ENCODE peak calls at places on chromosome 18, in four cellular contexts. P is PC-9, H is sigmoid colon, V is fibroblast of lung. U is an unnamed sample.

GRCh38 chr18:50895350-50896045 is 16.6 kb downstream of the ME2 start:
- DNase-seq in P (no peak), H (no peak), V (no peak), U (no peak)

GRCh38 chr18:29434650-29435049 is 1257.7 kb upstream of the CDH2 start:
- DNase-seq in P (no peak), H (no peak), V (no peak), U (no peak)

GRCh38 chr18:70058916-70059315 is 111.2 kb upstream of the CD226 start:
- DNase-seq in P (no peak), H (no peak), V (no peak), U (no peak)

GRCh38 chr18:7272268-7273049 is 41.6 kb downstream of the LRRC30 start:
- DNase-seq in P (peak), H (peak), V (peak), U (no peak)

GRCh38 chr18:21074336-21075323 is 37.0 kb downstream of the ROCK1 start:
- DNase-seq in P (peak), H (no peak), V (no peak), U (no peak)

GRCh38 chr18:9719421-9719981 is 11.4 kb downstream of the RAB31 start:
- DNase-seq in P (peak), H (peak), V (peak), U (peak)

GRCh38 chr18:36580266-36580665 is 248.5 kb downstream of the TPGS2 start:
- DNase-seq in P (no peak), H (peak), V (peak), U (no peak)

GRCh38 chr18:527136-527535 is 26.6 kb upstream of the COLEC12 start:
- DNase-seq in P (no peak), H (no peak), V (no peak), U (no peak)

GRCh38 chr18:58247363-58247834 is 203.4 kb downstream of the NEDD4L start:
- DNase-seq in P (no peak), H (peak), V (peak), U (no peak)

GRCh38 chr18:59549797-59550516 is 147.3 kb downstream of the CCBE1 start:
- DNase-seq in P (no peak), H (no peak), V (no peak), U (no peak)

GRCh38 chr18:79609841-79610281 is 69.7 kb upstream of the CTDP1 start:
- DNase-seq in P (no peak), H (peak), V (no peak), U (no peak)

GRCh38 chr18:11657554-11657953 is 31.5 kb upstream of the GNAL start:
- DNase-seq in P (no peak), H (no peak), V (no peak), U (no peak)

GRCh38 chr18:11655605-11655932 is 33.5 kb upstream of the GNAL start:
- DNase-seq in P (no peak), H (no peak), V (no peak), U (no peak)

GRCh38 chr18:11653521-11653920 is 35.5 kb upstream of the GNAL start:
- DNase-seq in P (no peak), H (no peak), V (no peak), U (no peak)

GRCh38 chr18:11657152-11657551 is 31.9 kb upstream of the GNAL start:
- DNase-seq in P (no peak), H (no peak), V (no peak), U (no peak)

DNA sequence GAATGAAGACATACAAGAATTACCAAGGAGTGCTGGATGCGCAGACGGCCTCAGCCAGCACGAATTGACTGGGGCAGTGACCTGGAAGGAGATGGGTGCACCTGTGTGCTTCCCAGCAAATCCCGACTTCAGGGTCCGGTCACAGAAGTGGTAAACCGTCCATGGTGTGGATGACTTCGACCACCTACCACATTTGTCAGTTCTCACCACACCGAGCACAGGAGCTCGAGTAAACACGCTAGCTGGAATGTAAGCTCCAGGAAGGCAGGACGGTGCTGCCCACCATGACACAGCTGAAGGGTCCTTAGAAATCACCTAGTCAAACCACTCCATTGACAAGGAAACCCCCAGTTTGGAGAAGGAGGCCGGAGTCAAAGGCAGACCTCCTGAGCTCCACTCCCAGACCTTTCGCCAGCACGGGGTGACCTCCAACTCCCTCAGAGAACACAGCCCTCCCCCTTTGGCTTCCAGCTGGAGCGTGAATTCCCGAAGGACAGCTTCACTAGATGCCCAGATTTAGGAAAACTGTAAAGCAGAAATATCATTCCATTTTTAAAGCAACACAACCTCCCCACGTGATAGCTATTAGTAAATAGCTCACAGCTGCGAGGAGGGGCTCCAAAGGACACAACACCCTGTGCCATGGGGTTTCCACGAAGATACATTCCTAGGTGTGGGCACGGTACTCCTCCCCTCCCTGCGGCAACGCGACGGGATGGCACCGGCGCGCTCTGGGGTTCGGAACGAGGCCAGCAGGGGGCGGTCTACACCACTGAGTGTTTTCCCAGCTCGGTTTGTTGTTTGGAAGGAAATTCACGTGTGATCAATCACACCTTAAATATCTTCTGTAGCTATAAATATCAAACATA is 34.1 kb upstream of the GNAL start:
- DNase-seq in P (peak), H (no peak), V (peak), U (no peak)
- H3K4me3 ChIP-seq in P (no peak), H (no peak), V (no peak), U (no peak)

GRCh38 chr18:13216092-13216582 is 2.4 kb upstream of the LDLRAD4 start:
- DNase-seq in P (peak), H (peak), V (peak), U (peak)
- TF ChIP-seq CTCF in P (no peak), H (peak), V (peak), U (peak)

GRCh38 chr18:56202567-56203136 is 435.7 kb downstream of the TXNL1 start:
- DNase-seq in P (no peak), H (no peak), V (no peak), U (no peak)

GRCh38 chr18:56196495-56197225 is 441.7 kb downstream of the TXNL1 start:
- DNase-seq in P (no peak), H (no peak), V (no peak), U (no peak)

GRCh38 chr18:56199580-56200320 is 438.6 kb downstream of the TXNL1 start:
- DNase-seq in P (no peak), H (no peak), V (no peak), U (no peak)

GRCh38 chr18:56200381-56200831 is 438.0 kb downstream of the TXNL1 start:
- DNase-seq in P (no peak), H (no peak), V (peak), U (no peak)

GRCh38 chr18:56197460-56197859 is 440.9 kb downstream of the TXNL1 start:
- DNase-seq in P (no peak), H (no peak), V (no peak), U (no peak)
- H3K4me3 ChIP-seq in P (no peak), H (no peak), V (no peak), U (no peak)

GRCh38 chr18:48825101-48825745 is 125.5 kb downstream of the SMAD7 start:
- DNase-seq in P (no peak), H (peak), V (no peak), U (no peak)
- TF ChIP-seq CTCF in P (no peak), H (no peak), V (no peak), U (no peak)

DNA sequence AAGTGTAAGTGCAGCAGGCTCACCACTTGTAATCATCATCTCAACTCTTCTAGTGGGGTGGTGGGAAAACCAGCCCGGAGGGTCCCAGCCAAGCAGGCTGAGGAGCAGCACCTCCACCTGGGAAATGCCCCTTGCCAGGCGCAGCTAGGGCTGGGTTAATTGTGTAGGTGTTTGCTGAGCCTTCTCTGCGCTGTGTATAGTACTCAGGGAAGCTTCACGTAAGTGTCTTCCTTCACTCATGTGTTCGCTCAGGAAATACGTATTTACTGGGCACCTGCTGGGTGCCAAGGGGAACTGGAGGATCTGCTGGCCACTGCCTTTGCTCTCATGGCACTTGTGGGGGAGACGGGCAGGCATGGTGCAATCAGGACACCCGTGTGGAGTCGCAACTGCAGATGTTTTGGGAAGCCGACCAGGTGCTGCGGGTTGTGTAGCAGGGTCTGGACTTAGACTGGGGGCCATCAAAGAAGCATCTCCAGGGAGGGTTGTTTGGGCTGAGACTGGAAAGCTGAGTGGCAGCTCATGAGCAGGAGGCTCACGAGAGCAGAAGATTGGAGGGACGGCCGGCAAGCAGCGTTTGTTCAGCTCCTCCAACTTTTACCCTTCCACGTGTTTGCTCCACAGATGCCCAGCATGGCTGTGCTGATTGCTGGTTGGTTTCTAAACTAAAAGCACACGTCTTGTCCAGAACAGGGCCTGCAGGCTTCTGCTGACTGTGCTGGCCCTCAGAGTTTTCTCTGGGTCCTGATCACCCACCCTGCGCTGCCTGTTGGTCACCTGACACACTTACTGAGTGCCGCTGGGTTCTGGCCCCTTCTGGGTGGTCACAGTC is 164.6 kb downstream of the LDLRAD4 start:
- DNase-seq in P (no peak), H (peak), V (no peak), U (no peak)
- H3K4me3 ChIP-seq in P (no peak), H (no peak), V (no peak), U (no peak)

GRCh38 chr18:52422985-52423601 is 83.1 kb downstream of the DCC start:
- DNase-seq in P (no peak), H (no peak), V (no peak), U (no peak)
- TF ChIP-seq CTCF in P (no peak), H (no peak), V (no peak), U (no peak)